ENCODE peak calls at places on chromosomes 12 and 14, in ten cellular contexts. One of them, this sample, is unnamed.

GRCh38 chr14:57182760-57183503 is 85.8 kb downstream of the EXOC5 start:
- DNase-seq in sigmoid colon: no peak
- DNase-seq in kidney epithelial cell: no peak
- DNase-seq in osteoblast: no peak
- DNase-seq in HFF-Myc: no peak
- DNase-seq in brain microvascular endothelial cell: no peak
- DNase-seq in PC-9: peak; percentile 43
- DNase-seq in HCT116: peak; percentile 16
- DNase-seq in A549: peak; percentile 34
- DNase-seq in IMR-90: peak; percentile 2
- DNase-seq in this sample: peak; percentile 37

GRCh38 chr12:81095470-81096232 is 17.8 kb downstream of the ACSS3 start:
- DNase-seq in sigmoid colon: no peak
- DNase-seq in kidney epithelial cell: no peak
- DNase-seq in osteoblast: peak; percentile 61
- DNase-seq in HFF-Myc: no peak
- DNase-seq in brain microvascular endothelial cell: peak; percentile 7
- DNase-seq in PC-9: no peak
- DNase-seq in HCT116: no peak
- DNase-seq in A549: no peak
- DNase-seq in IMR-90: no peak
- DNase-seq in this sample: no peak

GRCh38 chr12:94941440-94941862 is 62.0 kb downstream of the NDUFA12 start:
- DNase-seq in sigmoid colon: no peak
- DNase-seq in kidney epithelial cell: peak; percentile 34
- DNase-seq in osteoblast: peak; percentile 91
- DNase-seq in HFF-Myc: no peak
- DNase-seq in brain microvascular endothelial cell: peak; percentile 96
- DNase-seq in PC-9: no peak
- DNase-seq in HCT116: no peak
- DNase-seq in A549: peak; percentile 63
- DNase-seq in IMR-90: peak; percentile 79
- DNase-seq in this sample: peak; percentile 97

GRCh38 chr12:40898505-40898904 is 206.3 kb downstream of the CNTN1 start:
- DNase-seq in sigmoid colon: no peak
- DNase-seq in kidney epithelial cell: no peak
- DNase-seq in osteoblast: no peak
- DNase-seq in HFF-Myc: no peak
- DNase-seq in brain microvascular endothelial cell: no peak
- DNase-seq in PC-9: no peak
- DNase-seq in HCT116: no peak
- DNase-seq in A549: no peak
- DNase-seq in IMR-90: no peak
- DNase-seq in this sample: no peak

GRCh38 chr12:21599143-21599999 is 5.3 kb downstream of the GYS2 start:
- DNase-seq in sigmoid colon: no peak
- DNase-seq in kidney epithelial cell: no peak
- DNase-seq in osteoblast: no peak
- DNase-seq in HFF-Myc: no peak
- DNase-seq in brain microvascular endothelial cell: no peak
- DNase-seq in PC-9: no peak
- DNase-seq in HCT116: no peak
- DNase-seq in A549: no peak
- DNase-seq in IMR-90: no peak
- DNase-seq in this sample: no peak

GRCh38 chr12:50283924-50284236 is 560 bp upstream of the LIMA1 start:
- DNase-seq in sigmoid colon: no peak
- DNase-seq in kidney epithelial cell: no peak
- DNase-seq in osteoblast: peak; percentile 29
- DNase-seq in HFF-Myc: no peak
- DNase-seq in brain microvascular endothelial cell: no peak
- DNase-seq in PC-9: no peak
- DNase-seq in HCT116: no peak
- DNase-seq in A549: no peak
- DNase-seq in IMR-90: no peak
- DNase-seq in this sample: no peak

GRCh38 chr14:72559669-72560068 is 334.2 kb downstream of the DPF3 start:
- DNase-seq in sigmoid colon: no peak
- DNase-seq in kidney epithelial cell: no peak
- DNase-seq in osteoblast: no peak
- DNase-seq in HFF-Myc: no peak
- DNase-seq in brain microvascular endothelial cell: no peak
- DNase-seq in PC-9: no peak
- DNase-seq in HCT116: no peak
- DNase-seq in A549: no peak
- DNase-seq in IMR-90: no peak
- DNase-seq in this sample: peak; percentile 18

GRCh38 chr12:122969657-122970056 is 3.4 kb upstream of the ABCB9 start:
- DNase-seq in sigmoid colon: no peak
- DNase-seq in kidney epithelial cell: no peak
- DNase-seq in osteoblast: peak; percentile 3
- DNase-seq in HFF-Myc: no peak
- DNase-seq in brain microvascular endothelial cell: no peak
- DNase-seq in PC-9: no peak
- DNase-seq in HCT116: no peak
- DNase-seq in A549: no peak
- DNase-seq in IMR-90: no peak
- DNase-seq in this sample: no peak

GRCh38 chr12:44372259-44372658 is 503.9 kb downstream of the NELL2 start:
- DNase-seq in sigmoid colon: no peak
- DNase-seq in kidney epithelial cell: no peak
- DNase-seq in osteoblast: peak; percentile 70
- DNase-seq in HFF-Myc: no peak
- DNase-seq in brain microvascular endothelial cell: no peak
- DNase-seq in PC-9: peak; percentile 73
- DNase-seq in HCT116: no peak
- DNase-seq in A549: no peak
- DNase-seq in IMR-90: peak; percentile 60
- DNase-seq in this sample: peak; percentile 93

GRCh38 chr14:81450100-81450531 is 50.0 kb upstream of the STON2 start:
- DNase-seq in sigmoid colon: peak; percentile 82
- DNase-seq in kidney epithelial cell: no peak
- DNase-seq in osteoblast: no peak
- DNase-seq in HFF-Myc: no peak
- DNase-seq in brain microvascular endothelial cell: no peak
- DNase-seq in PC-9: no peak
- DNase-seq in HCT116: no peak
- DNase-seq in A549: no peak
- DNase-seq in IMR-90: no peak
- DNase-seq in this sample: no peak

GRCh38 chr12:107776171-107776570 is 1.7 kb downstream of the ASCL4 start:
- DNase-seq in sigmoid colon: no peak
- DNase-seq in kidney epithelial cell: no peak
- DNase-seq in osteoblast: no peak
- DNase-seq in HFF-Myc: no peak
- DNase-seq in brain microvascular endothelial cell: no peak
- DNase-seq in PC-9: no peak
- DNase-seq in HCT116: no peak
- DNase-seq in A549: no peak
- DNase-seq in IMR-90: no peak
- DNase-seq in this sample: no peak

GRCh38 chr12:107778383-107779015 is 4.0 kb downstream of the ASCL4 start:
- DNase-seq in sigmoid colon: no peak
- DNase-seq in kidney epithelial cell: no peak
- DNase-seq in osteoblast: no peak
- DNase-seq in HFF-Myc: no peak
- DNase-seq in brain microvascular endothelial cell: no peak
- DNase-seq in PC-9: no peak
- DNase-seq in HCT116: no peak
- DNase-seq in A549: no peak
- DNase-seq in IMR-90: no peak
- DNase-seq in this sample: no peak

GRCh38 chr12:107779077-107779840 is 4.8 kb downstream of the ASCL4 start:
- DNase-seq in sigmoid colon: no peak
- DNase-seq in kidney epithelial cell: no peak
- DNase-seq in osteoblast: no peak
- DNase-seq in HFF-Myc: no peak
- DNase-seq in brain microvascular endothelial cell: no peak
- DNase-seq in PC-9: no peak
- DNase-seq in HCT116: no peak
- DNase-seq in A549: no peak
- DNase-seq in IMR-90: no peak
- DNase-seq in this sample: no peak

GRCh38 chr12:107775093-107775721 is 703 bp downstream of the ASCL4 start:
- DNase-seq in sigmoid colon: no peak
- DNase-seq in kidney epithelial cell: no peak
- DNase-seq in osteoblast: no peak
- DNase-seq in HFF-Myc: no peak
- DNase-seq in brain microvascular endothelial cell: no peak
- DNase-seq in PC-9: no peak
- DNase-seq in HCT116: no peak
- DNase-seq in A549: no peak
- DNase-seq in IMR-90: no peak
- DNase-seq in this sample: peak; percentile 16

GRCh38 chr12:107774349-107775029 is at the start of gene ASCL4:
- DNase-seq in sigmoid colon: no peak
- DNase-seq in kidney epithelial cell: no peak
- DNase-seq in osteoblast: no peak
- DNase-seq in HFF-Myc: no peak
- DNase-seq in brain microvascular endothelial cell: no peak
- DNase-seq in PC-9: no peak
- DNase-seq in HCT116: no peak
- DNase-seq in A549: no peak
- DNase-seq in IMR-90: no peak
- DNase-seq in this sample: no peak
- H3K4me3 ChIP-seq in sigmoid colon: peak within 1 kb of the TSS; percentile 26
- H3K4me3 ChIP-seq in kidney epithelial cell: no peak within 1 kb of the TSS
- H3K4me3 ChIP-seq in osteoblast: no peak within 1 kb of the TSS
- H3K4me3 ChIP-seq in HFF-Myc: no peak within 1 kb of the TSS
- H3K4me3 ChIP-seq in brain microvascular endothelial cell: no peak within 1 kb of the TSS
- H3K4me3 ChIP-seq in PC-9: no peak within 1 kb of the TSS
- H3K4me3 ChIP-seq in HCT116: no peak within 1 kb of the TSS
- H3K4me3 ChIP-seq in A549: no peak within 1 kb of the TSS
- H3K4me3 ChIP-seq in IMR-90: no peak within 1 kb of the TSS
- H3K4me3 ChIP-seq in this sample: no peak within 1 kb of the TSS

GRCh38 chr12:45893240-45893639 is 97.1 kb downstream of the SCAF11 start:
- DNase-seq in sigmoid colon: no peak
- DNase-seq in kidney epithelial cell: no peak
- DNase-seq in osteoblast: peak; percentile 43
- DNase-seq in HFF-Myc: peak; percentile 10
- DNase-seq in brain microvascular endothelial cell: no peak
- DNase-seq in PC-9: no peak
- DNase-seq in HCT116: peak; percentile 10
- DNase-seq in A549: peak; percentile 45
- DNase-seq in IMR-90: peak; percentile 16
- DNase-seq in this sample: peak; percentile 19
- TF ChIP-seq CTCF in sigmoid colon: no peak
- TF ChIP-seq CTCF in kidney epithelial cell: no peak
- TF ChIP-seq CTCF in osteoblast: peak; percentile 41
- TF ChIP-seq CTCF in HFF-Myc: peak; percentile 23
- TF ChIP-seq CTCF in brain microvascular endothelial cell: peak; percentile 60
- TF ChIP-seq CTCF in PC-9: no peak
- TF ChIP-seq CTCF in HCT116: peak; percentile 37
- TF ChIP-seq CTCF in A549: peak; percentile 11
- TF ChIP-seq CTCF in IMR-90: peak; percentile 22
- TF ChIP-seq CTCF in this sample: no peak

DNA sequence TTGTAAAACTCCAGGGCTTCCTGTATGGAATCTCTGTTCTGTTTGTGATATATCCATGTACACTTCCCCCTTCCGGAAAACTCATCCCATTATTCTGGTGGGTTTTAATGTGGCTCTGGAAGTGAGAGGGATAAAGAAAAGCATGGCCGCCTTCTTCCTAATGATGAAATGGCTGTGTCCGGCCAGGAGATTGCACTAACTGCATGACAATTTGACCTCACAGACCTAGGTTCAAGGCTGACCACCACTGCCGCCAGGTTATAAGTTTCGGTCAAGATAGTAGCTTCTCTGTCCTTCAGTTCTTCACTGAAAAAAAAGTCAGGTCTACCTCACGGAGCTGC is 41.0 kb upstream of the NPAS3 start:
- DNase-seq in sigmoid colon: no peak
- DNase-seq in kidney epithelial cell: no peak
- DNase-seq in osteoblast: no peak
- DNase-seq in HFF-Myc: no peak
- DNase-seq in brain microvascular endothelial cell: no peak
- DNase-seq in PC-9: no peak
- DNase-seq in HCT116: no peak
- DNase-seq in A549: no peak
- DNase-seq in IMR-90: no peak
- DNase-seq in this sample: no peak
- H3K4me3 ChIP-seq in sigmoid colon: peak overlapping the region; percentile 55
- H3K4me3 ChIP-seq in kidney epithelial cell: peak overlapping the region; percentile 45
- H3K4me3 ChIP-seq in osteoblast: peak overlapping the region; percentile 72
- H3K4me3 ChIP-seq in HFF-Myc: peak overlapping the region; percentile 23
- H3K4me3 ChIP-seq in brain microvascular endothelial cell: peak overlapping the region; percentile 49
- H3K4me3 ChIP-seq in PC-9: peak overlapping the region; percentile 61
- H3K4me3 ChIP-seq in HCT116: no peak overlapping the region
- H3K4me3 ChIP-seq in A549: peak overlapping the region; percentile 49
- H3K4me3 ChIP-seq in IMR-90: peak overlapping the region; percentile 70
- H3K4me3 ChIP-seq in this sample: no peak overlapping the region

GRCh38 chr12:26000883-26001282 is 42.4 kb downstream of the RASSF8 start:
- DNase-seq in sigmoid colon: no peak
- DNase-seq in kidney epithelial cell: no peak
- DNase-seq in osteoblast: no peak
- DNase-seq in HFF-Myc: no peak
- DNase-seq in brain microvascular endothelial cell: no peak
- DNase-seq in PC-9: no peak
- DNase-seq in HCT116: no peak
- DNase-seq in A549: no peak
- DNase-seq in IMR-90: no peak
- DNase-seq in this sample: no peak

GRCh38 chr12:25996677-25997076 is 38.2 kb downstream of the RASSF8 start:
- DNase-seq in sigmoid colon: no peak
- DNase-seq in kidney epithelial cell: no peak
- DNase-seq in osteoblast: no peak
- DNase-seq in HFF-Myc: no peak
- DNase-seq in brain microvascular endothelial cell: no peak
- DNase-seq in PC-9: no peak
- DNase-seq in HCT116: no peak
- DNase-seq in A549: no peak
- DNase-seq in IMR-90: no peak
- DNase-seq in this sample: no peak

GRCh38 chr12:25997401-25997973 is 39.0 kb downstream of the RASSF8 start:
- DNase-seq in sigmoid colon: no peak
- DNase-seq in kidney epithelial cell: peak; percentile 80
- DNase-seq in osteoblast: no peak
- DNase-seq in HFF-Myc: peak; percentile 94
- DNase-seq in brain microvascular endothelial cell: peak; percentile 83
- DNase-seq in PC-9: peak; percentile 84
- DNase-seq in HCT116: peak; percentile 23
- DNase-seq in A549: peak; percentile 69
- DNase-seq in IMR-90: peak; percentile 93
- DNase-seq in this sample: peak; percentile 57

GRCh38 chr12:26003065-26003464 is 44.6 kb downstream of the RASSF8 start:
- DNase-seq in sigmoid colon: no peak
- DNase-seq in kidney epithelial cell: no peak
- DNase-seq in osteoblast: no peak
- DNase-seq in HFF-Myc: no peak
- DNase-seq in brain microvascular endothelial cell: no peak
- DNase-seq in PC-9: no peak
- DNase-seq in HCT116: no peak
- DNase-seq in A549: no peak
- DNase-seq in IMR-90: no peak
- DNase-seq in this sample: no peak

DNA sequence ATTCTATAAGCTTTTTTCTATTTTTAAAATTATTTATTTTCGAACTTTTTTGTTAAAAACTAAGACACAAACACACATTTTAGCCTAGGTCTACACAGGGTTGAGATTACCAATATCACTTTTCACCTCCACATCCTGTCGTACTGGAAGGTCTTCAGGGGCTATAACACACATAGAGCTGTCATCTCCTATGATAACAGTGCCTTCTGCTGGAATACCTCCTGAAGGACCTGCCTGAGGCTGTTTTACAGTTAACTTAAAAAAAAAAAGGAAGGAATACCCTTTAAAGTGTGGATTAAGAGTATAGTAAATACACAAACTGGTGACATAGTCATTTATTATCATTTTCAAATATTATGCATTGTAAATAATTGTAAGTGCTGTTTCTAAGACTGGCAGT is 43.0 kb downstream of the RASSF8 start:
- DNase-seq in sigmoid colon: no peak
- DNase-seq in kidney epithelial cell: no peak
- DNase-seq in osteoblast: no peak
- DNase-seq in HFF-Myc: no peak
- DNase-seq in brain microvascular endothelial cell: no peak
- DNase-seq in PC-9: no peak
- DNase-seq in HCT116: no peak
- DNase-seq in A549: peak; percentile 7
- DNase-seq in IMR-90: no peak
- DNase-seq in this sample: no peak
- TF ChIP-seq CTCF in sigmoid colon: no peak
- TF ChIP-seq CTCF in kidney epithelial cell: no peak
- TF ChIP-seq CTCF in osteoblast: no peak
- TF ChIP-seq CTCF in HFF-Myc: no peak
- TF ChIP-seq CTCF in brain microvascular endothelial cell: peak; percentile 19
- TF ChIP-seq CTCF in PC-9: no peak
- TF ChIP-seq CTCF in HCT116: no peak
- TF ChIP-seq CTCF in A549: peak; percentile 19
- TF ChIP-seq CTCF in IMR-90: peak; percentile 15
- TF ChIP-seq CTCF in this sample: no peak